ENCODE peak calls at places on chromosomes 7 and 10, in six cellular contexts. One of them, this sample, is unnamed.

GRCh38 chr7:78175330-78175729 is 376.8 kb downstream of the PHTF2 start:
- DNase-seq in AG04450: no peak
- DNase-seq in GM03348: no peak
- DNase-seq in NCI-H460: no peak
- DNase-seq in KBM-7: no peak
- DNase-seq in GM23338: no peak
- DNase-seq in this sample: no peak

GRCh38 chr10:103188853-103189252 is 4.2 kb downstream of the NT5C2 start:
- DNase-seq in AG04450: no peak
- DNase-seq in GM03348: peak
- DNase-seq in NCI-H460: no peak
- DNase-seq in KBM-7: no peak
- DNase-seq in GM23338: no peak
- DNase-seq in this sample: peak

GRCh38 chr10:15571570-15571969 is 148.2 kb downstream of the ITGA8 start:
- DNase-seq in AG04450: peak
- DNase-seq in GM03348: peak
- DNase-seq in NCI-H460: no peak
- DNase-seq in KBM-7: no peak
- DNase-seq in GM23338: no peak
- DNase-seq in this sample: peak

GRCh38 chr10:61042533-61042932 is 98.5 kb upstream of the RHOBTB1 start:
- DNase-seq in AG04450: no peak
- DNase-seq in GM03348: no peak
- DNase-seq in NCI-H460: no peak
- DNase-seq in KBM-7: no peak
- DNase-seq in GM23338: no peak
- DNase-seq in this sample: no peak

GRCh38 chr7:92253251-92253650 is 7.5 kb downstream of the ANKIB1 start:
- DNase-seq in AG04450: no peak
- DNase-seq in GM03348: no peak
- DNase-seq in NCI-H460: no peak
- DNase-seq in KBM-7: no peak
- DNase-seq in GM23338: no peak
- DNase-seq in this sample: no peak

GRCh38 chr7:133940368-133940767 is 186.8 kb upstream of the LRGUK start:
- DNase-seq in AG04450: no peak
- DNase-seq in GM03348: no peak
- DNase-seq in NCI-H460: no peak
- DNase-seq in KBM-7: no peak
- DNase-seq in GM23338: no peak
- DNase-seq in this sample: no peak

GRCh38 chr7:41956276-41956675 is 253.4 kb upstream of the INHBA start:
- DNase-seq in AG04450: no peak
- DNase-seq in GM03348: peak
- DNase-seq in NCI-H460: no peak
- DNase-seq in KBM-7: no peak
- DNase-seq in GM23338: no peak
- DNase-seq in this sample: no peak

GRCh38 chr10:15719899-15720634 is at the start of gene ITGA8:
- DNase-seq in AG04450: no peak
- DNase-seq in GM03348: peak
- DNase-seq in NCI-H460: no peak
- DNase-seq in KBM-7: peak
- DNase-seq in GM23338: peak
- DNase-seq in this sample: peak

GRCh38 chr10:31261502-31262311 is 57.3 kb upstream of the ZEB1 start:
- DNase-seq in AG04450: peak
- DNase-seq in GM03348: peak
- DNase-seq in NCI-H460: no peak
- DNase-seq in KBM-7: no peak
- DNase-seq in GM23338: no peak
- DNase-seq in this sample: peak

GRCh38 chr10:62732841-62733653 is 71.5 kb upstream of the ADO start:
- DNase-seq in AG04450: peak
- DNase-seq in GM03348: peak
- DNase-seq in NCI-H460: no peak
- DNase-seq in KBM-7: peak
- DNase-seq in GM23338: no peak
- DNase-seq in this sample: no peak

This sample was measured in left kidney.